ENCODE peak calls at places on chromosomes 1 and 21, in ten cellular contexts. J is tibial artery, S is A549, I is lung, Y is IMR-90, T is esophagus squamous epithelium, E is stomach, B is fibroblast of the aortic adventitia, L is GM12864, H is HepG2. Z is an unnamed sample.

GRCh38 chr1:94542088-94542671 is 621 bp upstream of the F3 start:
- DNase-seq in J (no peak), S (no peak), I (peak; percentile 35), Y (peak; percentile 83), T (no peak), E (peak; percentile 34), B (no peak), L (no peak), H (no peak), Z (peak; percentile 92)

GRCh38 chr21:34351786-34352241 is 12.0 kb upstream of the KCNE2 start:
- DNase-seq in J (no peak), S (peak; percentile 34), I (no peak), Y (peak; percentile 26), T (no peak), E (peak; percentile 61), B (peak; percentile 34), L (peak; percentile 39), H (peak; percentile 80), Z (peak; percentile 17)

GRCh38 chr1:17568014-17568413 is 28.5 kb downstream of the ARHGEF10L start:
- DNase-seq in J (no peak), S (no peak), I (no peak), Y (no peak), T (no peak), E (no peak), B (no peak), L (no peak), H (no peak), Z (no peak)

GRCh38 chr1:172778461-172779455 is 119.9 kb downstream of the FASLG start:
- DNase-seq in J (no peak), S (no peak), I (no peak), Y (no peak), T (no peak), E (no peak), B (peak; percentile 19), L (peak; percentile 46), H (no peak), Z (peak; percentile 18)

GRCh38 chr1:209516771-209517471 is 66.6 kb upstream of the CAMK1G start:
- DNase-seq in J (no peak), S (no peak), I (no peak), Y (no peak), T (no peak), E (no peak), B (no peak), L (no peak), H (no peak), Z (no peak)

GRCh38 chr1:151024540-151025146 is 11.7 kb upstream of the BNIPL start:
- DNase-seq in J (peak; percentile 89), S (peak; percentile 72), I (peak; percentile 82), Y (peak; percentile 62), T (no peak), E (peak; percentile 86), B (peak; percentile 74), L (peak; percentile 39), H (peak; percentile 58), Z (peak; percentile 72)

GRCh38 chr1:95117207-95118018 is at the start of gene TLCD4:
- DNase-seq in J (peak; percentile 77), S (peak; percentile 50), I (peak; percentile 39), Y (peak; percentile 24), T (no peak), E (peak; percentile 78), B (peak; percentile 7), L (no peak), H (peak; percentile 25), Z (peak; percentile 11)

GRCh38 chr1:171160181-171160580 is 24.9 kb upstream of the FMO2 start:
- DNase-seq in J (no peak), S (no peak), I (no peak), Y (no peak), T (no peak), E (no peak), B (no peak), L (no peak), H (peak; percentile 36), Z (no peak)

GRCh38 chr1:1223321-1223720 is 8.5 kb downstream of the SDF4 start:
- DNase-seq in J (no peak), S (no peak), I (no peak), Y (no peak), T (no peak), E (no peak), B (no peak), L (no peak), H (no peak), Z (no peak)

GRCh38 chr1:19427087-19427781 is 58.1 kb downstream of the CAPZB start:
- DNase-seq in J (no peak), S (no peak), I (no peak), Y (peak; percentile 87), T (no peak), E (no peak), B (no peak), L (no peak), H (peak; percentile 85), Z (peak; percentile 84)

GRCh38 chr1:67888208-67888607 is 54.9 kb upstream of the GNG12 start:
- DNase-seq in J (no peak), S (no peak), I (no peak), Y (no peak), T (no peak), E (no peak), B (no peak), L (no peak), H (no peak), Z (no peak)

GRCh38 chr1:202471246-202471645 is 122.7 kb downstream of the PPP1R12B start:
- DNase-seq in J (no peak), S (no peak), I (no peak), Y (no peak), T (no peak), E (no peak), B (no peak), L (no peak), H (no peak), Z (no peak)

GRCh38 chr1:235993652-235994051 is 71.2 kb downstream of the NID1 start:
- DNase-seq in J (no peak), S (no peak), I (no peak), Y (no peak), T (no peak), E (no peak), B (no peak), L (no peak), H (no peak), Z (no peak)

GRCh38 chr1:248755505-248755904 is at the start of gene LYPD8:
- DNase-seq in J (no peak), S (no peak), I (no peak), Y (no peak), T (no peak), E (no peak), B (no peak), L (no peak), H (no peak), Z (no peak)

GRCh38 chr1:248751635-248752034 is 3.9 kb downstream of the LYPD8 start:
- DNase-seq in J (no peak), S (no peak), I (no peak), Y (no peak), T (no peak), E (no peak), B (no peak), L (no peak), H (no peak), Z (no peak)

GRCh38 chr1:248752981-248753525 is 2.5 kb downstream of the LYPD8 start:
- DNase-seq in J (no peak), S (no peak), I (no peak), Y (no peak), T (no peak), E (no peak), B (no peak), L (no peak), H (no peak), Z (no peak)

GRCh38 chr1:248752119-248752931 is 3.2 kb downstream of the LYPD8 start:
- DNase-seq in J (no peak), S (peak; percentile 37), I (no peak), Y (no peak), T (no peak), E (no peak), B (no peak), L (no peak), H (peak; percentile 30), Z (peak; percentile 28)

GRCh38 chr1:248753715-248754280 is 1.8 kb downstream of the LYPD8 start:
- DNase-seq in J (no peak), S (no peak), I (no peak), Y (no peak), T (no peak), E (no peak), B (no peak), L (no peak), H (no peak), Z (no peak)
- H3K4me3 ChIP-seq in J (no peak overlapping the region), S (no peak overlapping the region), I (no peak overlapping the region), Y (no peak overlapping the region), T (no peak overlapping the region), E (no peak overlapping the region), B (no peak overlapping the region), L (no peak overlapping the region), H (no peak overlapping the region), Z (no peak overlapping the region)

DNA sequence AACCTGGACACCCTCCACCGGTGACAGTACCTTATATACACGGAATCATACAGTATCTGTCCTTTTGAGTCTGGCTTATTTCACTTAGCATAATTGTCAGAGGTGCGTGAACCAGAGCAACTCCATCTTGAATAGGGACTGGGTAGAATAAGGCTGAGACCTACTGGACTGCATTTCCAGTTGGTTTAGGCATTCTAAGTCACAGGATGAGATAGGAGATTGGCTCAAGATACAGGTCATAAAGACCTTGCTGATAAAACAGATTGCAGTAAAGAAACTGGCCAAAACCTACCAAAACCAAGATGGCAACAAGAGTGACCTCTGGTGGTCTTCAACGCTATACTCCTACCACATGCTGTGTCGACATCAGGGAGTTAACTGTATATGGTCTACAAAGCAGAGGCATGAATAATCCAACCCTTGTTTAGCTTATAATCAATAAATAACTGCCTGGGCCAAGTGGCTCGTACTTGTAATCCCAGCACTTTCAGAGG is 1.4 kb upstream of the FDPS start:
- DNase-seq in J (no peak), S (peak; percentile 73), I (no peak), Y (peak; percentile 61), T (no peak), E (no peak), B (peak; percentile 73), L (no peak), H (peak; percentile 85), Z (peak; percentile 76)
- TF ChIP-seq CTCF in J (no peak), S (peak; percentile 34), I (no peak), Y (peak; percentile 50), T (no peak), E (peak; percentile 19), B (peak; percentile 51), L (peak; percentile 48), H (peak; percentile 86), Z (peak; percentile 51)

GRCh38 chr1:56477164-56478111 is 101.9 kb downstream of the PLPP3 start:
- DNase-seq in J (peak; percentile 83), S (no peak), I (peak; percentile 74), Y (peak; percentile 65), T (no peak), E (peak; percentile 52), B (peak; percentile 56), L (no peak), H (peak; percentile 85), Z (peak; percentile 59)
- H3K4me3 ChIP-seq in J (peak overlapping the region; percentile 77), S (no peak overlapping the region), I (peak overlapping the region; percentile 46), Y (peak overlapping the region; percentile 45), T (peak overlapping the region; percentile 47), E (peak overlapping the region; percentile 66), B (peak overlapping the region; percentile 66), L (no peak overlapping the region), H (peak overlapping the region; percentile 68), Z (peak overlapping the region; percentile 49)

DNA sequence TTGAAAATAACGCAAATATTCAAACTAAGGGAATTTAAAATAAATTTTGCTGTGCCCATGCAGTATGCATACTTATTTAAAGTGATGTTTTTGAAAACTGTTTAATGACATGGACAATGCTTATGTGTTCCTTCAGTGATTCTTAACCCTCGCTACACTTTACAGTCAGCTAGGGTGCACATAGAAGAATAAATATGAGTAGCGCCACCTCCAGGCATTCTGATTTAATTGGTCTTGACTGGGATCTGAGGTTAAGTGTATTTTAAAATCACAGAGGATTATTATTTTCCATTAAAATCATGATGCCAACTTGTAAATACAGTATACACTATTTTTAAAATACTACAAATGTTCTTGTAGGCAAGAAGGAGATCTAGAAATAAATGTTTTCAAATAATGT is 373.5 kb upstream of the ADGRL4 start:
- DNase-seq in J (no peak), S (peak; percentile 0), I (no peak), Y (no peak), T (no peak), E (no peak), B (no peak), L (no peak), H (no peak), Z (no peak)
- TF ChIP-seq CTCF in J (no peak), S (no peak), I (no peak), Y (no peak), T (no peak), E (no peak), B (no peak), L (no peak), H (no peak), Z (no peak)

Z was measured in fibroblast of mammary gland.